ENCODE peak calls at places on chromosome 2, in seven cellular contexts. G is Panc1; N is tibial artery; H is cardiac muscle cell; S is HFFc6; J is stomach; B is CD4-positive, alpha-beta T cell. P is an unnamed sample.

GRCh38 chr2:120654383-120655134 is 81.1 kb upstream of the GLI2 start:
- DNase-seq in G (no peak), B (no peak), S (no peak), H (no peak), N (no peak), J (no peak), P (no peak)

GRCh38 chr2:234256516-234256915 is 206.0 kb downstream of the SPP2 start:
- DNase-seq in J (no peak), N (no peak), H (no peak), S (no peak), B (no peak), G (no peak), P (no peak)

GRCh38 chr2:168338803-168339437 is 91.5 kb upstream of the STK39 start:
- DNase-seq in H (no peak), S (no peak), N (no peak), G (no peak), B (no peak), J (no peak), P (no peak)

GRCh38 chr2:102147935-102148334 is 5.4 kb downstream of the IL1R1 start:
- DNase-seq in H (no peak), B (no peak), G (no peak), S (no peak), N (peak; percentile 56), J (no peak), P (no peak)

GRCh38 chr2:215401896-215402379 is 33.9 kb downstream of the FN1 start:
- DNase-seq in H (no peak), J (no peak), N (no peak), G (no peak), S (peak; percentile 84), B (no peak), P (no peak)

GRCh38 chr2:162012565-162012869 is 61.5 kb downstream of the DPP4 start:
- DNase-seq in G (no peak), B (no peak), S (no peak), N (no peak), H (no peak), J (no peak), P (no peak)

GRCh38 chr2:208148803-208149202 is 2.8 kb upstream of the CRYGB start:
- DNase-seq in N (no peak), H (no peak), J (no peak), B (no peak), S (no peak), G (no peak), P (no peak)

GRCh38 chr2:30979822-30980245 is 158.4 kb downstream of the GALNT14 start:
- DNase-seq in B (no peak), G (no peak), H (peak; percentile 30), J (no peak), N (peak; percentile 56), S (peak; percentile 79), P (no peak)

GRCh38 chr2:207546822-207547221 is 17.1 kb downstream of the CREB1 start:
- DNase-seq in N (no peak), G (no peak), B (no peak), H (no peak), J (no peak), S (no peak), P (no peak)

GRCh38 chr2:10266133-10266620 is 36.5 kb upstream of the HPCAL1 start:
- DNase-seq in G (no peak), N (peak; percentile 9), B (no peak), S (peak; percentile 25), H (no peak), J (no peak), P (no peak)

GRCh38 chr2:9417725-9418124 is 5.6 kb downstream of the ITGB1BP1 start:
- DNase-seq in G (no peak), J (no peak), N (no peak), H (no peak), S (no peak), B (no peak), P (no peak)

GRCh38 chr2:174686430-174686829 is 77.8 kb downstream of the CHRNA1 start:
- DNase-seq in G (no peak), N (no peak), J (no peak), S (no peak), H (no peak), B (no peak), P (no peak)

DNA sequence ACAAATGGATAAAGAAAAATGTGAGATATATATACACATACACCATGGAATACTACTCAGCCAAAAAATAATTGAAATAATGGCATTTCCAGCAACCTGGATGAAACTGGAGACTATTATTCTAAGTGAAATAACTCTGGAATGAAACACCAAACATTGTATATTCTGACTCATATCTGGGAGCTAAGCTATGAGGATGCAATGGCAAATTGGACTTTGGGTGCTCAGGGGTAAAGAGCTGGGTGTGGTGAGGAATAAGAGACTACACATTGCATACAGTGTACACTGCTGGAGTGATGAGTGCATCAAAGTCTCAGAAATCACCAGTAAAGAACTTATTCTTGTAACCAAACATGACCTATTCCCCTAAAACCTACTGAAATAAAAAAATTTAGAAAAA is 636.0 kb upstream of the LRATD1 start:
- DNase-seq in J (no peak), B (no peak), G (no peak), H (no peak), S (no peak), N (no peak), P (no peak)
- TF ChIP-seq CTCF in J (no peak), B (no peak), G (no peak), H (no peak), S (no peak), N (no peak), P (no peak)

GRCh38 chr2:107648781-107649413 is 177.8 kb upstream of the RGPD4 start:
- DNase-seq in G (no peak), S (no peak), B (no peak), N (no peak), H (no peak), J (no peak), P (no peak)

GRCh38 chr2:107645586-107645985 is 181.1 kb upstream of the RGPD4 start:
- DNase-seq in B (no peak), S (no peak), N (no peak), G (no peak), H (peak; percentile 15), J (no peak), P (no peak)
- TF ChIP-seq CTCF in B (no peak), S (no peak), N (no peak), G (no peak), H (no peak), J (no peak), P (no peak)

GRCh38 chr2:240298803-240299709 is 136.4 kb upstream of the GPC1 start:
- DNase-seq in J (peak; percentile 17), G (no peak), N (no peak), H (no peak), S (no peak), B (no peak), P (no peak)
- TF ChIP-seq CTCF in J (no peak), G (no peak), N (no peak), H (peak; percentile 6), S (peak; percentile 28), B (no peak), P (no peak)

GRCh38 chr2:113050921-113051895 is 1.5 kb downstream of the IL36B start:
- DNase-seq in H (no peak), G (no peak), B (no peak), S (no peak), N (no peak), J (no peak), P (no peak)
- TF ChIP-seq CTCF in H (no peak), G (peak; percentile 36), B (no peak), S (peak; percentile 27), N (no peak), J (no peak), P (no peak)

GRCh38 chr2:144503221-144503620 is 16.7 kb downstream of the ZEB2 start:
- DNase-seq in S (no peak), G (no peak), J (no peak), N (no peak), B (no peak), H (no peak), P (no peak)

GRCh38 chr2:144505245-144505801 is 14.6 kb downstream of the ZEB2 start:
- DNase-seq in G (no peak), S (peak; percentile 53), N (no peak), H (peak; percentile 51), B (no peak), J (no peak), P (no peak)

GRCh38 chr2:144501118-144501517 is 18.8 kb downstream of the ZEB2 start:
- DNase-seq in B (no peak), N (no peak), S (no peak), J (no peak), H (no peak), G (no peak), P (no peak)

GRCh38 chr2:144502356-144502755 is 17.6 kb downstream of the ZEB2 start:
- DNase-seq in J (no peak), G (no peak), H (no peak), B (no peak), N (no peak), S (no peak), P (no peak)

GRCh38 chr2:144504191-144504590 is 15.7 kb downstream of the ZEB2 start:
- DNase-seq in S (no peak), B (no peak), N (no peak), G (no peak), J (no peak), H (peak; percentile 71), P (no peak)
- TF ChIP-seq CTCF in S (peak; percentile 42), B (no peak), N (no peak), G (no peak), J (no peak), H (peak; percentile 20), P (no peak)

GRCh38 chr2:237136824-237137223 is 51.1 kb downstream of the COPS8 start:
- DNase-seq in S (no peak), J (no peak), N (no peak), G (no peak), H (no peak), B (no peak), P (no peak)
- TF ChIP-seq CTCF in S (no peak), J (no peak), N (no peak), G (no peak), H (no peak), B (no peak), P (no peak)

GRCh38 chr2:227503433-227504406 is 31.8 kb downstream of the AGFG1 start:
- DNase-seq in H (no peak), B (no peak), N (peak; percentile 57), S (peak; percentile 78), J (peak; percentile 52), G (peak; percentile 39), P (no peak)

GRCh38 chr2:227504700-227505099 is 32.7 kb downstream of the AGFG1 start:
- DNase-seq in G (no peak), H (no peak), B (no peak), J (no peak), S (no peak), N (no peak), P (no peak)

GRCh38 chr2:227497158-227497557 is 25.2 kb downstream of the AGFG1 start:
- DNase-seq in G (no peak), B (no peak), N (no peak), J (no peak), H (no peak), S (no peak), P (no peak)

GRCh38 chr2:227499971-227500630 is 28.1 kb downstream of the AGFG1 start:
- DNase-seq in J (no peak), H (no peak), G (no peak), S (no peak), N (no peak), B (no peak), P (no peak)
- TF ChIP-seq CTCF in J (no peak), H (no peak), G (no peak), S (no peak), N (no peak), B (no peak), P (no peak)

GRCh38 chr2:45010706-45011036 is 1.4 kb upstream of the SIX2 start:
- DNase-seq in J (no peak), G (no peak), N (no peak), B (no peak), S (no peak), H (no peak), P (no peak)
- TF ChIP-seq CTCF in J (no peak), G (no peak), N (no peak), B (no peak), S (no peak), H (no peak), P (no peak)

P was measured in GM20000.